ENCODE peak calls at places on chromosomes 1 and 21, in six cellular contexts. H, E, B, I, A and G are unnamed samples. For H3K36me3, the result is how much of the 10 kb centered on the place peaks cover.

GRCh38 chr21:17780539-17780938 is 38.6 kb downstream of the C21orf91 start:
- DNase-seq in H (no peak), E (peak), B (no peak), I (no peak), A (no peak), G (no peak)

GRCh38 chr1:153795934-153796785 is 21.0 kb downstream of the SLC27A3 start:
- DNase-seq in H (no peak), E (no peak), B (no peak), I (no peak), A (no peak), G (no peak)

GRCh38 chr21:33968998-33969353 is 53.4 kb upstream of the ATP5PO start:
- DNase-seq in H (no peak), E (no peak), B (no peak), I (no peak), A (no peak), G (no peak)

GRCh38 chr1:185426761-185427698 is 110.0 kb upstream of the IVNS1ABP start:
- DNase-seq in H (no peak), E (peak), B (no peak), I (no peak), A (no peak), G (no peak)

GRCh38 chr1:158208717-158209116 is 28.0 kb downstream of the CD1D start:
- DNase-seq in H (no peak), E (no peak), B (no peak), I (no peak), A (no peak), G (no peak)

GRCh38 chr1:75579046-75579445 is 31.9 kb downstream of the SLC44A5 start:
- DNase-seq in H (no peak), E (peak), B (no peak), I (no peak), A (no peak), G (no peak)

GRCh38 chr1:182990413-182991144 is 32.6 kb upstream of the LAMC1 start:
- DNase-seq in H (no peak), E (peak), B (no peak), I (peak), A (peak), G (no peak)

GRCh38 chr1:13888351-13888996 is 188.5 kb downstream of the PRDM2 start:
- DNase-seq in H (peak), E (no peak), B (no peak), I (no peak), A (no peak), G (no peak)

GRCh38 chr1:207361910-207362309 is 40.4 kb downstream of the CD55 start:
- DNase-seq in H (no peak), E (no peak), B (no peak), I (no peak), A (peak), G (peak)

GRCh38 chr21:20443558-20444155 is 554.6 kb upstream of the NCAM2 start:
- DNase-seq in H (no peak), E (no peak), B (no peak), I (no peak), A (peak), G (no peak)

GRCh38 chr1:225962440-225962975 is 21.5 kb upstream of the LEFTY2 start:
- DNase-seq in H (peak), E (no peak), B (peak), I (peak), A (no peak), G (no peak)

GRCh38 chr1:41464886-41465285 is 19.6 kb downstream of the EDN2 start:
- DNase-seq in H (no peak), E (no peak), B (no peak), I (no peak), A (no peak), G (no peak)

GRCh38 chr21:18164933-18165332 is 79.7 kb upstream of the CHODL start:
- DNase-seq in H (no peak), E (no peak), B (no peak), I (no peak), A (peak), G (no peak)

GRCh38 chr1:69258842-69259241 is 308.9 kb upstream of the LRRC7 start:
- DNase-seq in H (no peak), E (no peak), B (no peak), I (no peak), A (peak), G (no peak)

GRCh38 chr1:10211805-10212405 is 1.5 kb downstream of the KIF1B start:
- DNase-seq in H (no peak), E (no peak), B (no peak), I (no peak), A (peak), G (no peak)

GRCh38 chr1:6971048-6971447 is 185.8 kb downstream of the CAMTA1 start:
- DNase-seq in H (no peak), E (peak), B (no peak), I (no peak), A (no peak), G (no peak)

GRCh38 chr21:39969691-39970364 is 102.6 kb downstream of the PCP4 start:
- DNase-seq in H (no peak), E (no peak), B (no peak), I (no peak), A (no peak), G (no peak)

GRCh38 chr1:19739628-19740027 is 60.1 kb downstream of the TMCO4 start:
- DNase-seq in H (no peak), E (no peak), B (no peak), I (no peak), A (no peak), G (no peak)

GRCh38 chr1:218537131-218537904 is 192.2 kb downstream of the TGFB2 start:
- DNase-seq in H (no peak), E (peak), B (no peak), I (no peak), A (peak), G (no peak)

GRCh38 chr1:29569971-29570634 is 333.8 kb downstream of the PTPRU start:
- DNase-seq in H (no peak), E (peak), B (no peak), I (no peak), A (peak), G (peak)

GRCh38 chr1:161784963-161785362 is 18.8 kb downstream of the ATF6 start:
- DNase-seq in H (no peak), E (no peak), B (no peak), I (no peak), A (no peak), G (no peak)

GRCh38 chr1:167893798-167894197 is 20.1 kb downstream of the ADCY10 start:
- DNase-seq in H (no peak), E (no peak), B (no peak), I (no peak), A (no peak), G (no peak)

GRCh38 chr1:9670085-9670484 is 18.6 kb downstream of the PIK3CD start:
- DNase-seq in H (no peak), E (no peak), B (no peak), I (no peak), A (no peak), G (no peak)

GRCh38 chr1:114015075-114015474 is 35.8 kb downstream of the OLFML3 start:
- DNase-seq in H (no peak), E (peak), B (no peak), I (no peak), A (peak), G (peak)

GRCh38 chr1:12080156-12080555 is 17.1 kb downstream of the TNFRSF8 start:
- DNase-seq in H (no peak), E (no peak), B (no peak), I (no peak), A (no peak), G (no peak)

GRCh38 chr1:98077691-98078090 is 156.9 kb upstream of the DPYD start:
- DNase-seq in H (no peak), E (peak), B (no peak), I (no peak), A (no peak), G (no peak)

GRCh38 chr1:26630634-26631033 is 65.2 kb upstream of the ARID1A start:
- DNase-seq in H (no peak), E (no peak), B (no peak), I (no peak), A (no peak), G (no peak)

GRCh38 chr1:41607810-41608209 is 123.3 kb upstream of the EDN2 start:
- DNase-seq in H (no peak), E (no peak), B (no peak), I (no peak), A (no peak), G (no peak)

GRCh38 chr1:118117521-118117920 is 67.5 kb downstream of the SPAG17 start:
- DNase-seq in H (no peak), E (no peak), B (no peak), I (no peak), A (no peak), G (no peak)

GRCh38 chr1:240888039-240888786 is 276.3 kb upstream of the GREM2 start:
- DNase-seq in H (peak), E (no peak), B (no peak), I (no peak), A (peak), G (peak)

GRCh38 chr1:23600283-23600682 is 41.0 kb upstream of the ID3 start:
- DNase-seq in H (no peak), E (no peak), B (no peak), I (no peak), A (no peak), G (no peak)

GRCh38 chr1:245855846-245856730 is 651.0 kb downstream of the SMYD3 start:
- DNase-seq in H (no peak), E (peak), B (no peak), I (no peak), A (no peak), G (no peak)

GRCh38 chr1:245856944-245857531 is 650.0 kb downstream of the SMYD3 start:
- DNase-seq in H (no peak), E (peak), B (no peak), I (no peak), A (peak), G (no peak)

GRCh38 chr1:245859510-245860114 is 647.5 kb downstream of the SMYD3 start:
- DNase-seq in H (no peak), E (peak), B (no peak), I (no peak), A (peak), G (no peak)

GRCh38 chr1:245858683-245859509 is 648.2 kb downstream of the SMYD3 start:
- DNase-seq in H (no peak), E (peak), B (no peak), I (no peak), A (peak), G (no peak)

DNA sequence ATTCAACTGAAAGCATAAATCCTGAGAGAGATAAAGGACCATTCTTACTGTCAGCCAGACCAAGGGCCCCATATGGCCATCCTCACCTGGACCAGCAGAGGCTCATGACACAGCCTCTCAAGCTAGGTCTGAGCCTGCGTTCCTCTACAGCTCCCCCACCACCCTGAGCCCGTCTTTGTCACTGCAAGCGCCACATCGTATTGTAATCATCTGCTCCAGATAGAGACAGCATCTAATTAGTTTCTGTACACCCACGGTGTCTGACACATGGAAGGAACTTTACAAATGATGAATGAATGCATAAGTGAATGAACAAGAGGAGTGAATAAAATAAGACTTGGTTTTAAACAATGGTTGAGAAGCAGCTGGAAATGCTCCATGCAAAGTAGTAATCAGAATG is 649.1 kb downstream of the SMYD3 start:
- DNase-seq in H (no peak), E (peak), B (no peak), I (no peak), A (no peak), G (no peak)
- H3K36me3 ChIP-seq in H (under half), E (under half), B (under half), I (under half), A (under half), G (under half)

GRCh38 chr1:21321963-21322680 is 31.9 kb upstream of the ECE1 start:
- DNase-seq in H (no peak), E (no peak), B (no peak), I (no peak), A (no peak), G (no peak)

GRCh38 chr1:21324368-21325137 is 34.3 kb upstream of the ECE1 start:
- DNase-seq in H (peak), E (peak), B (peak), I (peak), A (peak), G (peak)

GRCh38 chr1:21322681-21323016 is 32.4 kb upstream of the ECE1 start:
- DNase-seq in H (no peak), E (no peak), B (no peak), I (no peak), A (no peak), G (no peak)

GRCh38 chr1:21325231-21325718 is 35.0 kb upstream of the ECE1 start:
- DNase-seq in H (no peak), E (no peak), B (no peak), I (no peak), A (no peak), G (no peak)

DNA sequence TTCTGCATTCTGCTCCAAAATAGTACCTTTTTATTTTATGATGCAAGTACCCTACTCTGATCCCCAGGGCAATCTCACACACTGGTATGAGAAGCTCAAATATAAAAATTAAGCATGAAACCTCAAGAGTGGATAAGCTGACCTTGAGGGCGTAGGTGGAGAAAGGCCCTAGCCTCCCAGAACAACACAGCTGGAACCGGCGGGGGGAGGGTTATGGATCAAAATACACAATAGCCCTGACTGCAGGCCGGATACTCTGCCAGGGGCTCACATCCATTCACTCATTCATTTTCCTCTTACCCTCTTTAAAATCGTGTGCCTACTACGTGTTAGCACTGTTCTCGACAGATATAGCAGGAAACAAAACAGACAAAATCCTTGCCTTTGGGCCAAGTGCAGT is 32.8 kb upstream of the ECE1 start:
- DNase-seq in H (no peak), E (peak), B (no peak), I (peak), A (no peak), G (no peak)
- H3K4me3 ChIP-seq in H (no peak), E (no peak), B (no peak), I (no peak), A (no peak), G (no peak)

GRCh38 chr1:235138821-235139220 is 10.2 kb upstream of the TOMM20 start:
- DNase-seq in H (no peak), E (no peak), B (no peak), I (no peak), A (no peak), G (no peak)
- H3K36me3 ChIP-seq in H (under half), E (under half), B (under half), I (under half), A (under half), G (under half)

DNA sequence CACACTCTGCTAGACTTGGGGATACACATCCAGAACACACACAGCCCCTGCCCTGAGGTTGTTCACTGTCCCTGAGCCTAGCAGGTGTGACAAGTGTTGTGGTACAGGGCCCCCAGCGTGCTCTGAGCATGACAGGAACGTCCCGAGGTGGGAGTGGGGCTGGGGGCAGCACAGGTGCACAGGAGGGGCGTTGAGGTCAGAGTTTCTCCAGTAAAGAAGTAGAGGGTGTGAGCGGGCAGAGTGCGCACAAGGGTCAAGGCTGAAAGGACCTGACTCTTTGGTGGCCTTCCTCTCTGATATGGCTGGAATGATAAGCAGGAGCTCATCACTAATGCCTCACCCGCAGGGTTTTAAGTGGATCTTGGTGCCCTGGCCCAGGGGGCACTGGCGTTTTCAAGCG is 1.3 kb upstream of the FALEC start:
- DNase-seq in H (no peak), E (no peak), B (no peak), I (no peak), A (no peak), G (no peak)
- H3K4me3 ChIP-seq in H (no peak), E (no peak), B (no peak), I (no peak), A (no peak), G (no peak)